ENCODE peak calls at places on chromosome X, in four cellular contexts. One of them, this sample, is unnamed.
A peak's percentile ranks its signal among the peaks of the same experiment; 100 is the strongest.

GRCh38 chrX:108072746-108073145 is 18.6 kb downstream of the PSMD10 start:
- DNase-seq in K562: no peak
- DNase-seq in HepG2: no peak
- DNase-seq in HCT116: no peak
- DNase-seq in this sample: no peak

GRCh38 chrX:133290076-133290475 is 71.9 kb upstream of the TFDP3 start:
- DNase-seq in HCT116: no peak
- DNase-seq in K562: no peak
- DNase-seq in HepG2: no peak
- DNase-seq in this sample: no peak

GRCh38 chrX:10634681-10635161 is 14.3 kb upstream of the MID1 start:
- DNase-seq in K562: no peak
- DNase-seq in HepG2: no peak
- DNase-seq in HCT116: peak; percentile 81
- DNase-seq in this sample: no peak

GRCh38 chrX:154000051-154000450 is 19.7 kb downstream of the IRAK1 start:
- DNase-seq in HepG2: no peak
- DNase-seq in HCT116: no peak
- DNase-seq in K562: no peak
- DNase-seq in this sample: no peak

GRCh38 chrX:50723006-50723405 is 91.0 kb downstream of the SHROOM4 start:
- DNase-seq in HCT116: no peak
- DNase-seq in HepG2: no peak
- DNase-seq in K562: no peak
- DNase-seq in this sample: no peak

GRCh38 chrX:70033348-70033747 is 16.4 kb downstream of the AWAT2 start:
- DNase-seq in HCT116: peak; percentile 12
- DNase-seq in K562: peak; percentile 58
- DNase-seq in HepG2: peak; percentile 3
- DNase-seq in this sample: no peak

GRCh38 chrX:11341274-11342256 is 48.4 kb downstream of the AMELX start:
- DNase-seq in HCT116: no peak
- DNase-seq in HepG2: no peak
- DNase-seq in K562: peak; percentile 59
- DNase-seq in this sample: no peak

GRCh38 chrX:82775426-82775825 is 732.7 kb upstream of the POU3F4 start:
- DNase-seq in HCT116: no peak
- DNase-seq in HepG2: no peak
- DNase-seq in K562: no peak
- DNase-seq in this sample: no peak

GRCh38 chrX:154840856-154841255 is 6.4 kb upstream of the SMIM9 start:
- DNase-seq in HCT116: peak; percentile 22
- DNase-seq in K562: peak; percentile 65
- DNase-seq in HepG2: peak; percentile 16
- DNase-seq in this sample: peak; percentile 48

GRCh38 chrX:18146954-18147353 is 73.7 kb downstream of the BEND2 start:
- DNase-seq in HepG2: peak; percentile 1
- DNase-seq in HCT116: no peak
- DNase-seq in K562: peak; percentile 22
- DNase-seq in this sample: no peak

GRCh38 chrX:7586126-7586525 is 256.8 kb upstream of the VCX start:
- DNase-seq in K562: no peak
- DNase-seq in HepG2: peak; percentile 1
- DNase-seq in HCT116: no peak
- DNase-seq in this sample: peak; percentile 2

GRCh38 chrX:149712831-149713230 is 971 bp downstream of the MAGEA11 start:
- DNase-seq in HepG2: no peak
- DNase-seq in K562: no peak
- DNase-seq in HCT116: no peak
- DNase-seq in this sample: no peak

GRCh38 chrX:5644786-5645185 is 583.9 kb downstream of the NLGN4X start:
- DNase-seq in K562: no peak
- DNase-seq in HepG2: no peak
- DNase-seq in HCT116: no peak
- DNase-seq in this sample: no peak

GRCh38 chrX:137354851-137355250 is 211.1 kb upstream of the ZIC3 start:
- DNase-seq in HepG2: no peak
- DNase-seq in HCT116: no peak
- DNase-seq in K562: no peak
- DNase-seq in this sample: no peak

GRCh38 chrX:68650491-68650890 is 3.0 kb downstream of the STARD8 start:
- DNase-seq in HepG2: no peak
- DNase-seq in K562: no peak
- DNase-seq in HCT116: no peak
- DNase-seq in this sample: no peak

GRCh38 chrX:2931155-2931554 is 2.0 kb upstream of the ARSD start:
- DNase-seq in K562: no peak
- DNase-seq in HepG2: no peak
- DNase-seq in HCT116: no peak
- DNase-seq in this sample: no peak

GRCh38 chrX:108186811-108187210 is 95.2 kb downstream of the ATG4A start:
- DNase-seq in HepG2: peak; percentile 36
- DNase-seq in K562: no peak
- DNase-seq in HCT116: peak; percentile 46
- DNase-seq in this sample: no peak

GRCh38 chrX:2627272-2627867 is 63.7 kb upstream of the CD99 start:
- DNase-seq in HCT116: peak; percentile 44
- DNase-seq in K562: peak; percentile 15
- DNase-seq in HepG2: peak; percentile 71
- DNase-seq in this sample: no peak

GRCh38 chrX:96682516-96682915 is 2.1 kb upstream of the DIAPH2 start:
- DNase-seq in HCT116: no peak
- DNase-seq in HepG2: no peak
- DNase-seq in K562: no peak
- DNase-seq in this sample: no peak

GRCh38 chrX:112368371-112368770 is 285.8 kb upstream of the TRPC5 start:
- DNase-seq in HCT116: no peak
- DNase-seq in HepG2: no peak
- DNase-seq in K562: peak; percentile 4
- DNase-seq in this sample: no peak
- TF ChIP-seq CTCF in HCT116: peak; percentile 39
- TF ChIP-seq CTCF in HepG2: no peak
- TF ChIP-seq CTCF in K562: peak; percentile 9
- TF ChIP-seq CTCF in this sample: peak; percentile 43

GRCh38 chrX:150864127-150864526 is 34.3 kb downstream of the CD99L2 start:
- DNase-seq in HCT116: no peak
- DNase-seq in K562: no peak
- DNase-seq in HepG2: no peak
- DNase-seq in this sample: no peak
- TF ChIP-seq TCF7L2 in HCT116: no peak
- TF ChIP-seq TCF7L2 in K562: no peak
- TF ChIP-seq TCF7L2 in HepG2: no peak
- TF ChIP-seq TCF7L2 in this sample: no peak

GRCh38 chrX:136339702-136340101 is 38.9 kb downstream of the ADGRG4 start:
- DNase-seq in K562: no peak
- DNase-seq in HCT116: no peak
- DNase-seq in HepG2: no peak
- DNase-seq in this sample: no peak
- TF ChIP-seq REST in K562: no peak
- TF ChIP-seq REST in HCT116: no peak
- TF ChIP-seq REST in HepG2: no peak
- TF ChIP-seq REST in this sample: no peak

GRCh38 chrX:23908219-23909003 is 605 bp downstream of the CXorf58 start:
- DNase-seq in HCT116: no peak
- DNase-seq in K562: peak; percentile 21
- DNase-seq in HepG2: no peak
- DNase-seq in this sample: no peak

GRCh38 chrX:23907106-23907495 is 637 bp downstream of the APOO start:
- DNase-seq in HepG2: no peak
- DNase-seq in K562: peak; percentile 33
- DNase-seq in HCT116: no peak
- DNase-seq in this sample: no peak

GRCh38 chrX:23904096-23904495 is 3.6 kb downstream of the APOO start:
- DNase-seq in HCT116: no peak
- DNase-seq in HepG2: no peak
- DNase-seq in K562: peak; percentile 20
- DNase-seq in this sample: no peak

GRCh38 chrX:23911436-23911835 is 3.6 kb downstream of the CXorf58 start:
- DNase-seq in K562: no peak
- DNase-seq in HCT116: no peak
- DNase-seq in HepG2: no peak
- DNase-seq in this sample: no peak

DNA sequence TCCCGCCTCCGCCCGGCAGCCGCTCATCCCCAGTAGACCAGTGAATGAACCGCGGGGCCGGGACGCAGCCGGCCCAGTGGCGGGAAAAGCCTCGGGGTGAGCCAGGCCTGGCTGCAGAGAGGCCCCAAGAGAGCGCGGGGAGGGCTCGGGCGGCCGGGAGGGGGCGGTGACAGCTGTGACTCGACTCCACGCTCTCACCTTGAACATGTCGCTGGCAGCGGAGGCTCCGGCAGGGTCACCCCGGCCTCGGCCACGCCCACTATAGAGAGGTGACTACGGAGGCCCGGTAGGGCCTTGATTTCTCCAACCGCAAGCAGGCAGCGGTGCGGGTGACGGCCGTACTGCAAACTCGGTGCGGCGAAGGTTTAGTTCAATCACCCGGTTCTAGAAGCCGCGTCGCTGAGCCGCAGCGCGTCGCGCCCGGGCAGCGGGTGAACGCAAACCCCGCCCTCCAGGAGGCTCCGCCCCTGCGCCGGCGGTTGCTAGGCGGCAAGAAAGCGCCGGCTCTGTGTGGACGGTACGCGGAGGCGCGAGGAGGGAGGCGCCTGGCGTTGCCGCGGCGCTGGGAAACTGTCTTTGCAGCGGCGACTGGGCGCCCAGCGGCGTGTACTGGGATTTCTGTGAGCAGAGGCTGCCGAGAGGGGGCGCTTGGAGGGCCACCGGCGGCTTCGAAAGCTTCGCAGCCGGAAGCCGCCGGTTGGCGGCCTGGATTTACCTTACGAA is at the start of the genes APOO and CXorf58:
- DNase-seq in HCT116: peak; percentile 83
- DNase-seq in K562: peak; percentile 90
- DNase-seq in HepG2: peak; percentile 81
- DNase-seq in this sample: no peak
- TF ChIP-seq CTCF in HCT116: peak; percentile 80
- TF ChIP-seq CTCF in K562: peak; percentile 88
- TF ChIP-seq CTCF in HepG2: peak; percentile 76
- TF ChIP-seq CTCF in this sample: peak; percentile 87